ENCODE peak calls at places on chromosomes 6 and 20, in four cellular contexts. W is esophagus muscularis mucosa, D is body of pancreas, Z is gastrocnemius medialis. H is an unnamed sample.

GRCh38 chr6:39362487-39362865 is 40.0 kb upstream of the KCNK16 start:
- DNase-seq in W (no peak), D (no peak), Z (no peak), H (peak; percentile 30)

GRCh38 chr6:143337201-143337949 is 113.1 kb downstream of the ADAT2 start:
- DNase-seq in W (no peak), D (peak; percentile 36), Z (no peak), H (peak; percentile 9)

GRCh38 chr6:31270788-31271640 is 878 bp downstream of the HLA-C start:
- DNase-seq in W (no peak), D (peak; percentile 73), Z (no peak), H (peak; percentile 9)

GRCh38 chr6:110398778-110399177 is 16.6 kb downstream of the DDO start:
- DNase-seq in W (no peak), D (no peak), Z (no peak), H (peak; percentile 45)

GRCh38 chr6:12293931-12294800 is 4.0 kb downstream of the EDN1 start:
- DNase-seq in W (no peak), D (no peak), Z (no peak), H (no peak)

GRCh38 chr20:49445176-49445575 is 37.3 kb downstream of the KCNB1 start:
- DNase-seq in W (no peak), D (no peak), Z (no peak), H (peak; percentile 49)

GRCh38 chr6:169961772-169962561 is 210.5 kb downstream of the ERMARD start:
- DNase-seq in W (no peak), D (no peak), Z (no peak), H (no peak)

GRCh38 chr6:159790947-159791598 is 806 bp downstream of the MRPL18 start:
- DNase-seq in W (no peak), D (no peak), Z (no peak), H (no peak)

GRCh38 chr20:20267685-20268429 is 100.0 kb upstream of the INSM1 start:
- DNase-seq in W (no peak), D (no peak), Z (no peak), H (no peak)

GRCh38 chr20:32021091-32021490 is 10.9 kb downstream of the CCM2L start:
- DNase-seq in W (no peak), D (no peak), Z (no peak), H (no peak)

GRCh38 chr20:37919389-37920040 is 16.6 kb downstream of the VSTM2L start:
- DNase-seq in W (no peak), D (no peak), Z (no peak), H (no peak)

GRCh38 chr6:6547111-6547879 is 41.2 kb upstream of the LY86 start:
- DNase-seq in W (peak; percentile 97), D (peak; percentile 91), Z (peak; percentile 62), H (peak; percentile 82)

GRCh38 chr6:38113810-38114577 is 294.5 kb downstream of the ZFAND3 start:
- DNase-seq in W (no peak), D (no peak), Z (no peak), H (no peak)

GRCh38 chr6:7155871-7156579 is 48.3 kb downstream of the RREB1 start:
- DNase-seq in W (no peak), D (no peak), Z (no peak), H (no peak)

GRCh38 chr6:116144590-116144989 is 18.7 kb upstream of the COL10A1 start:
- DNase-seq in W (no peak), D (no peak), Z (no peak), H (peak; percentile 6)

GRCh38 chr6:44641344-44641743 is 253.8 kb downstream of the CDC5L start:
- DNase-seq in W (no peak), D (no peak), Z (no peak), H (no peak)

GRCh38 chr6:67248077-67248476 is 1387.0 kb upstream of the ADGRB3 start:
- DNase-seq in W (no peak), D (no peak), Z (no peak), H (no peak)

GRCh38 chr20:13098720-13099355 is 90.1 kb downstream of the SPTLC3 start:
- DNase-seq in W (no peak), D (no peak), Z (no peak), H (no peak)

GRCh38 chr6:166862287-166862977 is 93.9 kb downstream of the RNASET2 start:
- DNase-seq in W (peak; percentile 45), D (no peak), Z (no peak), H (no peak)

GRCh38 chr6:79538481-79538971 is 1.3 kb upstream of the LCA5 start:
- DNase-seq in W (no peak), D (no peak), Z (no peak), H (no peak)

GRCh38 chr6:88662163-88662580 is 301.2 kb downstream of the RNGTT start:
- DNase-seq in W (no peak), D (peak; percentile 50), Z (no peak), H (no peak)

GRCh38 chr6:41428402-41428994 is 93.1 kb downstream of the NCR2 start:
- DNase-seq in W (no peak), D (no peak), Z (no peak), H (no peak)

GRCh38 chr20:37915434-37915787 is 12.5 kb downstream of the VSTM2L start:
- DNase-seq in W (no peak), D (no peak), Z (no peak), H (no peak)

GRCh38 chr6:169618526-169619490 is 83.0 kb downstream of the WDR27 start:
- DNase-seq in W (no peak), D (no peak), Z (no peak), H (no peak)

GRCh38 chr6:52724041-52724405 is 39.3 kb downstream of the GSTA2 start:
- DNase-seq in W (no peak), D (no peak), Z (no peak), H (peak; percentile 21)

DNA sequence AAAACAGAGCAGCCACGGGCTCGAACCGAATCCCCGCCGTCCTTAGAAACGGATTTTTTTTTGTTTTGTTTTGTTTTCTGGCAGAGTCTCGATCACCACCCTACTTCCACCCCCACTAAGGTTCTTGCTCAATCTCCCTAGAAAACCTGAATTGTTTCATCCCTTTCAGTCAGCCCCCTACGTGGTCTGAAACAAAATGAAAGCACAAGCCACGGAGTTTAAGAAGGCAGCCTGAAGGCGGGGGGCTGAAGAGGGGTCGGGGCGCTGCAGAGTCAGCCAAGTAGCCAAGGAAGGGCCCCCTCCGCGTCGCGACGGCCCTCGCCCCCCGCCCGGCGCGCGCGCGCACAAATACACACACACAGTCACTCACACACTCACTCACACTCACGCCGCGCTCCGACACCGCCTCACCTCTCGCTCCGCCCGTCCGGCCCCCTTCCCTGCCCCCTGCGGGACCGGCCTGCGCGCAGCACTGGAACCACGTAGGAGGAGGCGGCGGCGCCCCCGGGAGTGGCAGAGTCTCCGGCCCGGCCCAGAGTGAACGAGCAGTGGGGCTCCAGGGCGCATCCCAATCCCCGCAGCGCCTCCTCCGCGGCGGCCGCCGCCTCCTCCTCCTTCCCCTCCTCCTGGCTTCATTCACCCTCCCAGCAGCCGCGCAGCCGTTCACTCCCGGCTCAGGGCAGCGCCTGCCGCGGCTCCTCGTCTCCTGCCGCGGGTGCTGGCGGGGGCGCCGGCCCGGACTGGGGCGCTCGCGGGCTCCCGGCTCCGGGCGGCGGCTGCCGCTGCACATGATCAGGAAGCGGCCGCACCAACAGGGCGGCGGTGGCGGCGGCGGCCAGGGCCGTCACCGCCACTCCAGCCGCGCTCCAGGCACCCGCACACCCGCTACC is 1.4 kb downstream of the ATXN1 start:
- DNase-seq in W (peak; percentile 98), D (peak; percentile 85), Z (peak; percentile 89), H (peak; percentile 60)
- TF ChIP-seq POLR2A in W (no peak), D (peak; percentile 93), Z (peak; percentile 86), H (peak; percentile 76)

GRCh38 chr6:140857734-140858380 is 1274.9 kb upstream of the GJE1 start:
- DNase-seq in W (no peak), D (no peak), Z (no peak), H (peak; percentile 4)
- TF ChIP-seq POLR2A in W (no peak), D (no peak), Z (no peak), H (no peak)

DNA sequence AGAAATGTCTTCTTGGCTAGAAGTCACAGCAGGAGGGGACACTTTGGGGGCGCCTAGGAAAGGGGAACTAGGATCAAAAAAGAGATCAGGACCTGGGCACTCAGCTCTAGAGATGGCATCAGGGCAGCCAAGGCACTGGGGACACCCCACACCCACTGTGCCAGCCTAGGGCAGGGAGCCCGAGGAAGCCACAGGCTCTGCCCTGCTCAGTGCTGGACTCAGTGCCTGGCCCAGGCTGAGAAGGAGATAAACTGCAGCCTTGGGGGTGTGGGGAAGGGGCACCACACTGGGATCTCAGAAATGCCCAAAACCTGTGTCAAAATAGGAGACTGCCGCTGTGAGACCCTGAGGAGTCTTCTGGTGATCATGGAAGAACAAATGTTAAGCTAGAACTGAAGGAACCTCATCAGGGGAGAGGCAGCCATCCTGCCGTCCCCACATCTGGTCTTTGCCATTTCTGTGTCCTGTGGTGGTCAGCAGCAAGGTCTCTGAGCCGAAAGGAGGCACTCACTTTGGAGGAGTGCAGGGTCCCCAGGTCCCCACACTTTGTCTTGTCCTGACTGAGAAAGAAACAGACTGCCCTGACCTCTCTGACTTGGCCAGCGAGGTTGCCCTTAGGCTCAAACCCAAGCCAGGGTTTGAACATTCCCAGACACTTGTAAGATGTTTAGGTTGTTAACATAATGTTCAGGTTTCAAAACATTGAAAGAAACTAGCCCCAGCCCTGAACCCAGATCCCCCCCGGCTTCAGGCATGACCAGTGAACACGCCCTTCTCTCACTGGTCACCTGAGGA is 2.3 kb downstream of the ARFRP1 start:
- DNase-seq in W (no peak), D (no peak), Z (no peak), H (no peak)
- TF ChIP-seq POLR2A in W (no peak), D (no peak), Z (no peak), H (no peak)

GRCh38 chr20:5716953-5717352 is 33.2 kb upstream of the SHLD1 start:
- DNase-seq in W (no peak), D (no peak), Z (no peak), H (no peak)

GRCh38 chr20:5718896-5719595 is 31.2 kb upstream of the SHLD1 start:
- DNase-seq in W (no peak), D (no peak), Z (peak; percentile 41), H (no peak)

GRCh38 chr20:5720696-5721095 is 29.5 kb upstream of the SHLD1 start:
- DNase-seq in W (no peak), D (no peak), Z (no peak), H (no peak)

GRCh38 chr20:5722927-5723326 is 27.3 kb upstream of the SHLD1 start:
- DNase-seq in W (no peak), D (no peak), Z (no peak), H (no peak)

DNA sequence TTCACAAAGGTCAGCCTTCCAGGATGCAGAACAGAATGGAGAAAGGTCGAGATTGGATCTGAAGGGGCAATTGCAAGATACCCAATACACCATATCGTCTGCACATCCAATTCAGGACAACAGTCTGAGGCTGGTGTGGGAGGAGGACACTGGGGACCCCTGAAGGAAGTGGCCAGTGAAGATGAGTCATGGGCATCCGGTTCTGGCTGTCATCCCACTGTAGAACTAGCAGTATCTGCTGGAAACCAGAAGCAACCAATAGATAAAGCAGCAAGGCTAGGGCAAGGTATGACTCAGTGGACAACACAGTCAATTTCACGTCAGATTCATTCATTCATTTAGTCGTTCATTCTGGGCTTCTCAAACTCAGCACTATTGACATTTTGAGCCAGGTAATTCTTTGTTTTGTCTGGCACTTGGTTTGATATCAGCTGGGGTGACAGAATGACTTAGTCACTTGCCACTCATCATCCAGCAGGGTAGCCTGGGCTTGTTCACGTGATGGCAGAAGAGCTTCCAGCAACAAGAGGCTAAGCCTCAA is 30.3 kb upstream of the SHLD1 start:
- DNase-seq in W (no peak), D (no peak), Z (no peak), H (no peak)
- TF ChIP-seq POLR2A in W (no peak), D (no peak), Z (no peak), H (no peak)